ENCODE peak calls at places on chromosomes 4 and X, in ten cellular contexts. One of them, this sample, is unnamed.
A peak's percentile ranks its signal among the peaks of the same experiment; 100 is the strongest.

GRCh38 chr4:98352403-98352802 is 91.2 kb downstream of the RAP1GDS1 start:
- DNase-seq in A549: no peak
- DNase-seq in ovary: no peak
- DNase-seq in left lung: no peak
- DNase-seq in neural progenitor cell: no peak
- DNase-seq in tibial artery: no peak
- DNase-seq in HepG2: no peak
- DNase-seq in psoas muscle: no peak
- DNase-seq in heart left ventricle: no peak
- DNase-seq in foreskin keratinocyte: no peak
- DNase-seq in this sample: no peak

GRCh38 chr4:144649646-144650045 is 3.7 kb downstream of the HHIP start:
- DNase-seq in foreskin keratinocyte: no peak
- DNase-seq in tibial artery: no peak
- DNase-seq in left lung: no peak
- DNase-seq in heart left ventricle: no peak
- DNase-seq in A549: no peak
- DNase-seq in ovary: no peak
- DNase-seq in HepG2: no peak
- DNase-seq in psoas muscle: no peak
- DNase-seq in neural progenitor cell: peak; percentile 78
- DNase-seq in this sample: no peak

GRCh38 chrX:119669424-119670037 is 23.4 kb downstream of the SEPTIN6 start:
- DNase-seq in A549: no peak
- DNase-seq in psoas muscle: no peak
- DNase-seq in tibial artery: no peak
- DNase-seq in foreskin keratinocyte: no peak
- DNase-seq in heart left ventricle: peak; percentile 45
- DNase-seq in left lung: no peak
- DNase-seq in ovary: no peak
- DNase-seq in neural progenitor cell: no peak
- DNase-seq in HepG2: peak; percentile 80
- DNase-seq in this sample: no peak

GRCh38 chr4:173448919-173449641 is 50.2 kb upstream of the SCRG1 start:
- DNase-seq in psoas muscle: no peak
- DNase-seq in A549: no peak
- DNase-seq in HepG2: no peak
- DNase-seq in heart left ventricle: no peak
- DNase-seq in neural progenitor cell: no peak
- DNase-seq in ovary: no peak
- DNase-seq in foreskin keratinocyte: no peak
- DNase-seq in left lung: no peak
- DNase-seq in tibial artery: no peak
- DNase-seq in this sample: no peak

GRCh38 chr4:1410491-1411325 is 4.5 kb upstream of the NKX1-1 start:
- DNase-seq in neural progenitor cell: peak; percentile 97
- DNase-seq in tibial artery: no peak
- DNase-seq in foreskin keratinocyte: no peak
- DNase-seq in left lung: peak; percentile 51
- DNase-seq in HepG2: peak; percentile 15
- DNase-seq in psoas muscle: peak; percentile 55
- DNase-seq in A549: no peak
- DNase-seq in heart left ventricle: peak; percentile 33
- DNase-seq in ovary: peak; percentile 73
- DNase-seq in this sample: peak; percentile 62

GRCh38 chrX:13898084-13898483 is 81.2 kb upstream of the GPM6B start:
- DNase-seq in neural progenitor cell: peak; percentile 27
- DNase-seq in A549: peak; percentile 2
- DNase-seq in psoas muscle: no peak
- DNase-seq in left lung: no peak
- DNase-seq in foreskin keratinocyte: peak; percentile 18
- DNase-seq in heart left ventricle: peak; percentile 22
- DNase-seq in ovary: no peak
- DNase-seq in tibial artery: peak; percentile 25
- DNase-seq in HepG2: no peak
- DNase-seq in this sample: no peak

GRCh38 chr4:13329963-13330362 is 154.2 kb downstream of the RAB28 start:
- DNase-seq in left lung: no peak
- DNase-seq in psoas muscle: no peak
- DNase-seq in heart left ventricle: no peak
- DNase-seq in HepG2: no peak
- DNase-seq in A549: no peak
- DNase-seq in ovary: no peak
- DNase-seq in tibial artery: no peak
- DNase-seq in foreskin keratinocyte: peak; percentile 66
- DNase-seq in neural progenitor cell: no peak
- DNase-seq in this sample: no peak

GRCh38 chr4:173531085-173531965 is 1.3 kb upstream of the HAND2 start:
- DNase-seq in left lung: no peak
- DNase-seq in HepG2: no peak
- DNase-seq in foreskin keratinocyte: no peak
- DNase-seq in A549: no peak
- DNase-seq in heart left ventricle: peak; percentile 72
- DNase-seq in psoas muscle: peak; percentile 38
- DNase-seq in neural progenitor cell: peak; percentile 47
- DNase-seq in ovary: peak; percentile 40
- DNase-seq in tibial artery: no peak
- DNase-seq in this sample: no peak

DNA sequence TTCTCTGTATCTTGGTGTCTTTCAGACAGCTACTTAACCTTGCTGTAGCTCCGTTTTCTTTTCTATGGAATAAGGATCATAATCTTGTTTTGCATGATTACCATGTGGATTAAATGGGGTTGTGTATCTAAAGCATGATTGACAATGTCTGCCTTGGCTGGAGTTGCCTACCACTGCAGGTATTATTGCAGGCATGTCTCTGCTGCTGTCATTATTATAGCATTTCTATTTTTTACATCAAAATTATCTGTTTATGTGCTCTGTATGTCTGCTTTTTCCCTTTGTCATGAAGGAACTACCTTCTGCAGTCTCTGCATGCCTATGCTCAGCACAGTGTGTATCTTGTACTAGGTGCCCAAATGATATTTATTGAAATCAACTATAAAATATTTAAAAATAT is 95.9 kb upstream of the TAPT1 start:
- DNase-seq in HepG2: no peak
- DNase-seq in heart left ventricle: no peak
- DNase-seq in psoas muscle: no peak
- DNase-seq in ovary: no peak
- DNase-seq in foreskin keratinocyte: no peak
- DNase-seq in A549: no peak
- DNase-seq in tibial artery: no peak
- DNase-seq in left lung: no peak
- DNase-seq in neural progenitor cell: no peak
- DNase-seq in this sample: no peak
- H3K27ac ChIP-seq in HepG2: no peak overlapping the region
- H3K27ac ChIP-seq in heart left ventricle: no peak overlapping the region
- H3K27ac ChIP-seq in psoas muscle: no peak overlapping the region
- H3K27ac ChIP-seq in ovary: no peak overlapping the region
- H3K27ac ChIP-seq in foreskin keratinocyte: no peak overlapping the region
- H3K27ac ChIP-seq in A549: no peak overlapping the region
- H3K27ac ChIP-seq in tibial artery: no peak overlapping the region
- H3K27ac ChIP-seq in left lung: no peak overlapping the region
- H3K27ac ChIP-seq in neural progenitor cell: no peak overlapping the region
- H3K27ac ChIP-seq in this sample: no peak overlapping the region

GRCh38 chrX:21675931-21676330 is 17.8 kb upstream of the KLHL34 start:
- DNase-seq in left lung: no peak
- DNase-seq in A549: no peak
- DNase-seq in neural progenitor cell: no peak
- DNase-seq in HepG2: no peak
- DNase-seq in foreskin keratinocyte: no peak
- DNase-seq in psoas muscle: no peak
- DNase-seq in tibial artery: no peak
- DNase-seq in heart left ventricle: no peak
- DNase-seq in ovary: no peak
- DNase-seq in this sample: no peak

GRCh38 chrX:21678059-21678458 is 19.9 kb upstream of the KLHL34 start:
- DNase-seq in foreskin keratinocyte: no peak
- DNase-seq in heart left ventricle: no peak
- DNase-seq in left lung: no peak
- DNase-seq in tibial artery: no peak
- DNase-seq in HepG2: no peak
- DNase-seq in ovary: no peak
- DNase-seq in A549: no peak
- DNase-seq in psoas muscle: no peak
- DNase-seq in neural progenitor cell: no peak
- DNase-seq in this sample: no peak

DNA sequence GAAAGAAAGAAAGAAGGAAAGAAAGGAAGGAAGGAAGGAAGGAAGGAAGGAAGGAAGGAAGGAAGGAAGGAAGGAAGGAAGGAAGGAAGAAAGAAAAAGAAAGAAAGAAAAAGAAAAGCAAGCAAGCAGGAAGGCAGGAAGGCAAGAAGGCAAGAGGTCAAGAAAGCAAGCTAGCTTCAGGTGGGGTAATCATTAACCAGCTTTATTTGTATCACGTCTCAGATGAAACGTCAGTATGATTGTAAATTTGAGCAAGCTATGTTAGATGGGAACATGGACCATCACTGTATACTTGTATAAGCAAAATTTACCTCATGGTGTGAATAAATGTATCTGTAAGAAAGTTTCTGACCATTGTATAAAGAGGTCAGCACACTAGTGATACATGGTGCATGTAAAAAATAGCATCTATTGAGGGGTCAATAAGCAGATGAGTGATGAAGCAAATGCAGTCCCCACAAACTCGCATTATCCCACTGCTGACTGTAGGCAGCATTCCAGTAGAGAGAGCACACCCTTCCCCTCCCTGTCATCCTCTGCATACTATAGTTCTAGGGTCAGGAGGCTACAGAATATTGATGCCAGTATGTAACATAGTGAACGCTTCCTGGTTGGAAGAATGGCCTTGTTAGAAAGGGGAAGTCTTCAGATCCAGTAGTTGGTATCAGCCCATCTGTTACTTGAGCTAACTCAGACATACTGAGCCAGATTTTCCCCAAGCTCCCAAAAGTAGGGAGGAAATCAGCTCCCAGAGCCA is 16.5 kb upstream of the KLHL34 start:
- DNase-seq in psoas muscle: no peak
- DNase-seq in heart left ventricle: no peak
- DNase-seq in neural progenitor cell: no peak
- DNase-seq in ovary: no peak
- DNase-seq in tibial artery: no peak
- DNase-seq in left lung: no peak
- DNase-seq in foreskin keratinocyte: no peak
- DNase-seq in HepG2: no peak
- DNase-seq in A549: no peak
- DNase-seq in this sample: no peak
- H3K27ac ChIP-seq in psoas muscle: no peak overlapping the region
- H3K27ac ChIP-seq in heart left ventricle: no peak overlapping the region
- H3K27ac ChIP-seq in neural progenitor cell: no peak overlapping the region
- H3K27ac ChIP-seq in ovary: no peak overlapping the region
- H3K27ac ChIP-seq in tibial artery: no peak overlapping the region
- H3K27ac ChIP-seq in left lung: no peak overlapping the region
- H3K27ac ChIP-seq in foreskin keratinocyte: no peak overlapping the region
- H3K27ac ChIP-seq in HepG2: no peak overlapping the region
- H3K27ac ChIP-seq in A549: no peak overlapping the region
- H3K27ac ChIP-seq in this sample: no peak overlapping the region

GRCh38 chrX:156004740-156005139 is 7.2 kb downstream of the IL9R start:
- DNase-seq in neural progenitor cell: no peak
- DNase-seq in HepG2: no peak
- DNase-seq in left lung: no peak
- DNase-seq in foreskin keratinocyte: no peak
- DNase-seq in A549: no peak
- DNase-seq in heart left ventricle: no peak
- DNase-seq in psoas muscle: no peak
- DNase-seq in ovary: no peak
- DNase-seq in tibial artery: no peak
- DNase-seq in this sample: no peak

GRCh38 chrX:156004256-156004655 is 6.8 kb downstream of the IL9R start:
- DNase-seq in HepG2: no peak
- DNase-seq in left lung: no peak
- DNase-seq in foreskin keratinocyte: no peak
- DNase-seq in psoas muscle: no peak
- DNase-seq in A549: no peak
- DNase-seq in ovary: no peak
- DNase-seq in tibial artery: no peak
- DNase-seq in neural progenitor cell: no peak
- DNase-seq in heart left ventricle: no peak
- DNase-seq in this sample: no peak

GRCh38 chrX:156002517-156002916 is 5.0 kb downstream of the IL9R start:
- DNase-seq in psoas muscle: no peak
- DNase-seq in ovary: no peak
- DNase-seq in foreskin keratinocyte: peak; percentile 7
- DNase-seq in left lung: no peak
- DNase-seq in tibial artery: no peak
- DNase-seq in HepG2: no peak
- DNase-seq in neural progenitor cell: no peak
- DNase-seq in heart left ventricle: no peak
- DNase-seq in A549: no peak
- DNase-seq in this sample: no peak

GRCh38 chrX:156005144-156005543 is 7.6 kb downstream of the IL9R start:
- DNase-seq in neural progenitor cell: no peak
- DNase-seq in foreskin keratinocyte: no peak
- DNase-seq in HepG2: no peak
- DNase-seq in psoas muscle: no peak
- DNase-seq in left lung: no peak
- DNase-seq in ovary: no peak
- DNase-seq in tibial artery: no peak
- DNase-seq in A549: no peak
- DNase-seq in heart left ventricle: no peak
- DNase-seq in this sample: no peak

DNA sequence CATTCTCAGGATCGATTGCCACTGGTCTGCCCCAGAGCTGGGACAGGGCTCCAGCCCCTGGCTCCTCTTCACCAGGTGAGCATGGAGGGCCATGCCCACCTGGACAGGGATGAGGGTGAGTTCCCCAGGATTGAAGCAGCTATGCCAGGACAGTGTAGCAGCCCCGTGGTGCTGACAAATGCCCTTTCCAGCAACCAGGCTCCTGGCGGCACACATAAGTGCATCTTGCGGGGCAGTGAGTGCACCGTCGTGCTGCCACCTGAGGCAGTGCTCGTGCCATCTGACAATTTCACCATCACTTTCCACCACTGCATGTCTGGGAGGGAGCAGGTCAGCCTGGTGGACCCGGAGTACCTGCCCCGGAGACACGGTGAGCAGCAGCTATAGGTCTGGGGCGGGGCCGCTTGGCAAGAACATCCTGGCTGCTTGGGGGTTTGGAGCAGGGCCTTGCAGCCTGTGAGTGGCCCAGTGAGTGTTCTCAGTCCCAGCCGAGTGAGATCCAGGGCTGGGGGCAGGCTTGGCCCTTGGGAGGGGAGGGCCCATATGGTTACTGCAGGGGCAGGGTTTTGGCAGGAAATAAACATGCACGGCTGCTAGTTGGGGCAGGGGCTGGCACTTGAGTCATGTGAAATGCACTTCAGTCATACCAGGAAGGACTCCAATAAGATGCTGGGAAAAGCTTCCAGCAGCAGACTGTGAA is 6.1 kb downstream of the IL9R start:
- DNase-seq in heart left ventricle: no peak
- DNase-seq in left lung: no peak
- DNase-seq in tibial artery: no peak
- DNase-seq in foreskin keratinocyte: peak; percentile 11
- DNase-seq in ovary: no peak
- DNase-seq in psoas muscle: no peak
- DNase-seq in HepG2: no peak
- DNase-seq in A549: no peak
- DNase-seq in neural progenitor cell: no peak
- DNase-seq in this sample: no peak
- H3K27ac ChIP-seq in heart left ventricle: no peak overlapping the region
- H3K27ac ChIP-seq in left lung: no peak overlapping the region
- H3K27ac ChIP-seq in tibial artery: no peak overlapping the region
- H3K27ac ChIP-seq in foreskin keratinocyte: no peak overlapping the region
- H3K27ac ChIP-seq in ovary: no peak overlapping the region
- H3K27ac ChIP-seq in psoas muscle: no peak overlapping the region
- H3K27ac ChIP-seq in HepG2: no peak overlapping the region
- H3K27ac ChIP-seq in A549: no peak overlapping the region
- H3K27ac ChIP-seq in neural progenitor cell: no peak overlapping the region
- H3K27ac ChIP-seq in this sample: no peak overlapping the region

DNA sequence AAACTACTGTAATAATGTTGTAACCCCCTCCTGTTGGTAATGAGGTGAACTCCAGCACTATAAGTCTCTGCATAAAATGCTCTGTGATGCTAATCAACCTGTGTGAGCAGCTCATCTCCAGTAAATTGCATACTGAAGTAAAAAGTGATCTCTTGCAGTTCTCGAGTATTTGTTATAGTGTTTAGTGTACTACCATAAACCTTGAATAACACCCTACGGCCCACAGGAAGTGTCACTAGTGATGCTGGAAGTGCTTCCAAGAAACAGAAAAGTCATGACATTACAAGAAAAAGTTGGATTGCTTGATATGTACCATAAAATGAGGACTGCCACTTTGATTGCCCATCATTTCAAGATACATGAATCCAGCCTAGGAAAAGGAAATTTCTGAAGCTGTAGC is 39.0 kb downstream of the IL15 start:
- DNase-seq in foreskin keratinocyte: no peak
- DNase-seq in heart left ventricle: no peak
- DNase-seq in HepG2: no peak
- DNase-seq in tibial artery: no peak
- DNase-seq in A549: no peak
- DNase-seq in left lung: no peak
- DNase-seq in ovary: no peak
- DNase-seq in neural progenitor cell: no peak
- DNase-seq in psoas muscle: no peak
- DNase-seq in this sample: no peak
- H3K27ac ChIP-seq in foreskin keratinocyte: no peak overlapping the region
- H3K27ac ChIP-seq in heart left ventricle: no peak overlapping the region
- H3K27ac ChIP-seq in HepG2: no peak overlapping the region
- H3K27ac ChIP-seq in tibial artery: no peak overlapping the region
- H3K27ac ChIP-seq in A549: no peak overlapping the region
- H3K27ac ChIP-seq in left lung: no peak overlapping the region
- H3K27ac ChIP-seq in ovary: no peak overlapping the region
- H3K27ac ChIP-seq in neural progenitor cell: no peak overlapping the region
- H3K27ac ChIP-seq in psoas muscle: no peak overlapping the region
- H3K27ac ChIP-seq in this sample: no peak overlapping the region